ENCODE peak calls at places on chromosomes 13 and 19, in six cellular contexts. U, O, V, N, K and Z are unnamed samples.

GRCh38 chr13:31775686-31776085 is 36.4 kb downstream of the RXFP2 start:
- DNase-seq in N (no peak), K (no peak), O (peak), U (no peak), V (no peak), Z (no peak)

GRCh38 chr13:60001892-60002291 is 161.8 kb downstream of the DIAPH3 start:
- DNase-seq in V (no peak), U (no peak), K (no peak), O (no peak), N (no peak), Z (no peak)

GRCh38 chr13:27415116-27415515 is 9.3 kb upstream of the GTF3A start:
- DNase-seq in V (no peak), K (no peak), N (no peak), U (no peak), O (no peak), Z (no peak)

GRCh38 chr13:45916036-45916435 is 64.5 kb upstream of the SIAH3 start:
- DNase-seq in N (no peak), V (no peak), O (no peak), U (no peak), K (no peak), Z (no peak)

GRCh38 chr13:51283361-51283760 is 56.1 kb upstream of the SERPINE3 start:
- DNase-seq in V (no peak), K (no peak), N (no peak), O (no peak), U (no peak), Z (no peak)

GRCh38 chr19:53507523-53508442 is 30.2 kb upstream of the ZNF331 start:
- DNase-seq in K (no peak), V (no peak), U (no peak), N (no peak), O (no peak), Z (no peak)

GRCh38 chr19:52640916-52641315 is 2.8 kb upstream of the ZNF83 start:
- DNase-seq in U (no peak), N (no peak), O (no peak), K (no peak), V (no peak), Z (no peak)

GRCh38 chr13:44969858-44970484 is 19.3 kb downstream of the NUFIP1 start:
- DNase-seq in N (peak), O (no peak), V (peak), U (no peak), K (peak), Z (no peak)

GRCh38 chr19:39963860-39964259 is 7.1 kb upstream of the PSMC4 start:
- DNase-seq in O (no peak), K (no peak), U (no peak), V (no peak), N (no peak), Z (no peak)

GRCh38 chr19:1311543-1312091 is 25.9 kb downstream of the EFNA2 start:
- DNase-seq in N (no peak), V (no peak), K (no peak), U (no peak), O (no peak), Z (no peak)

GRCh38 chr13:44075113-44075512 is 195.4 kb downstream of the LACC1 start:
- DNase-seq in V (no peak), O (no peak), U (no peak), K (no peak), N (no peak), Z (no peak)

GRCh38 chr13:50679321-50679720 is 164.2 kb downstream of the DLEU7 start:
- DNase-seq in N (no peak), V (no peak), K (no peak), O (no peak), U (no peak), Z (no peak)

GRCh38 chr19:11451942-11452813 is 16.7 kb downstream of the PRKCSH start:
- DNase-seq in V (no peak), N (no peak), K (no peak), O (no peak), U (no peak), Z (no peak)

GRCh38 chr13:64471916-64472315 is 2758.2 kb downstream of the PCDH9 start:
- DNase-seq in N (peak), O (no peak), K (no peak), V (peak), U (no peak), Z (no peak)

GRCh38 chr19:38736036-38736412 is 8.2 kb downstream of the CAPN12 start:
- DNase-seq in U (no peak), O (peak), K (no peak), V (no peak), N (no peak), Z (peak)

GRCh38 chr13:101869553-101869952 is 417.1 kb downstream of the ITGBL1 start:
- DNase-seq in U (no peak), N (peak), V (no peak), O (no peak), K (peak), Z (no peak)

GRCh38 chr19:14786421-14786851 is 8.1 kb upstream of the ADGRE2 start:
- DNase-seq in U (no peak), O (peak), K (no peak), V (no peak), N (no peak), Z (no peak)

GRCh38 chr13:99085139-99085845 is 107.4 kb upstream of the DOCK9 start:
- DNase-seq in O (no peak), N (no peak), U (no peak), V (no peak), K (no peak), Z (no peak)

GRCh38 chr13:73835138-73835721 is 299.0 kb downstream of the KLF12 start:
- DNase-seq in O (no peak), K (no peak), U (no peak), V (no peak), N (peak), Z (no peak)